ENCODE peak calls at places on chromosomes 4 and X, in four cellular contexts. D is GM10248, U is transverse colon, X is Calu3. V is an unnamed sample.

GRCh38 chr4:23266401-23266800 is 573.7 kb downstream of the GBA3 start:
- DNase-seq in D (no peak), U (no peak), X (no peak), V (no peak)

GRCh38 chrX:38045697-38046096 is 39.3 kb downstream of the SYTL5 start:
- DNase-seq in D (no peak), U (no peak), X (no peak), V (no peak)

GRCh38 chrX:1925053-1925481 is 310.2 kb downstream of the ASMT start:
- DNase-seq in D (no peak), U (no peak), X (no peak), V (no peak)

GRCh38 chr4:167196386-167196785 is 37.9 kb downstream of the SPOCK3 start:
- DNase-seq in D (no peak), U (no peak), X (no peak), V (no peak)

GRCh38 chrX:39850630-39851152 is 247.1 kb downstream of the BCOR start:
- DNase-seq in D (no peak), U (no peak), X (no peak), V (peak)

GRCh38 chr4:27692098-27692679 is 831.5 kb downstream of the STIM2 start:
- DNase-seq in D (peak), U (no peak), X (peak), V (peak)

GRCh38 chr4:114312349-114312748 is 286.3 kb upstream of the UGT8 start:
- DNase-seq in D (no peak), U (no peak), X (no peak), V (no peak)

GRCh38 chr4:100391913-100392312 is 125.9 kb downstream of the EMCN start:
- DNase-seq in D (no peak), U (no peak), X (no peak), V (peak)

GRCh38 chrX:81120936-81121351 is 80.8 kb downstream of the HMGN5 start:
- DNase-seq in D (peak), U (peak), X (peak), V (peak)

DNA sequence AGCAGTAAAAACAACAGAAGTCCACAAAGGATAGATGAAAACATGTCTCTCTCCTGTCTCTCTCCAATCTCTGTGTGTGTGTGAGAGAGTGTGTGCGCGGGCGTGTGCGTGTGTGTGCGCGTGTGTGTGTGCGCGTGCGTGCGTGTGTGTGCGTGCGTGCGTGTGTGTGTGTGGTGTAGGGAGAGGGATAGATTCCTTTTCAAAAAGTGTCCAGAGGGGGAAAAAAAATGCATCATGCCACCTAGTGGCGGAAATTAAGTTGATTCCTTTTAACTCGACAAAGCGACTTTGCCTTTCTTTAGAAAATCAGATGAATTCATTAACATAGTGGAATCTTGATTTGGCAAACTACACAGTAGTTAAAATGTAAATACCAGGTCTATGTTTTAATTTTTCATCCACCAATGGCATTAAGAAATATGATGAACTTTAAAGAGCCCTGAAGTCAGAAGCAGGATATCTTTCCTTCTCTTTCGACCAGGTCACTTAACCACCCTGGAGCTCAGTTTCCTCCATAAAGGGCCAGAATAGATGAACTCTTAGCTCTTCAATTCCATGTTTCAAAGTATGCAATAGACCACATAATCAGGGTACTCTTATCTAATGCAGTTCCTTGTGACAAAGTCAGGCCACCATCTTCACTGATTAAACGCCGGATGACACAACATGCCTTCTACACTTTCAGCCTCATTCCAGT is 162.9 kb downstream of the FBXO8 start:
- DNase-seq in D (peak), U (no peak), X (peak), V (peak)
- TF ChIP-seq CTCF in D (peak), U (peak), X (no peak), V (peak)

DNA sequence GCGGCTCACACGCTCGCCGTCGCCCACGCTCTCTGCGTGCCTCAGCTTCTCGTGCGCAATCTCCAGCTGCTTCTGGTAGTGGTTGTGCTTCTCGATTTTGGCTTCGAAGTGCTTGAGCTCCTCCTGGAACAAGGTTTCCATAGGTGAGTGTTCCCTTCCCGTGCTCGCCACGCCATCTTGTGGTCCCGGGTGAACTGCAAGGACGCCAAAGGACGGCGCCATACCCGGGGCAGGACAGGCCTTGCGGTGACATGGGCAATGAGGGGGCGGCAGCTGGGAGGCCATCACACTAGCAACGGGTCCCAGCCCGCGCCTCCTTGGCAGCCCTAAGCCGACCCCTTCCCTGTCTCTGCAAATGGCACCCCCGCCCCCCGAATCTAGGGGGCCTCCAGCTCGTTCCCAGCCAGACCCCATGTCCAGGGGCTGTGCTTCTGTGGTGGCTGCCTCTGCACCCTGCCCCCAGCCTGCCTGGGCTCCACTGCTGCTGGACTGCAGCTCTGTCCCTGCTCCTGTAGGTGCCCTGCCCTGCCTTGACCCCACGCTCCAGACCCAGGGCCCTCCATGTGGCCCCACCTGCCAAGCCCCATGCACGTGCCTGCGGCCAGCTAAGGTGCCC is 17.3 kb downstream of the LRPAP1 start:
- DNase-seq in D (no peak), U (no peak), X (no peak), V (no peak)
- TF ChIP-seq CTCF in D (no peak), U (no peak), X (no peak), V (peak)

DNA sequence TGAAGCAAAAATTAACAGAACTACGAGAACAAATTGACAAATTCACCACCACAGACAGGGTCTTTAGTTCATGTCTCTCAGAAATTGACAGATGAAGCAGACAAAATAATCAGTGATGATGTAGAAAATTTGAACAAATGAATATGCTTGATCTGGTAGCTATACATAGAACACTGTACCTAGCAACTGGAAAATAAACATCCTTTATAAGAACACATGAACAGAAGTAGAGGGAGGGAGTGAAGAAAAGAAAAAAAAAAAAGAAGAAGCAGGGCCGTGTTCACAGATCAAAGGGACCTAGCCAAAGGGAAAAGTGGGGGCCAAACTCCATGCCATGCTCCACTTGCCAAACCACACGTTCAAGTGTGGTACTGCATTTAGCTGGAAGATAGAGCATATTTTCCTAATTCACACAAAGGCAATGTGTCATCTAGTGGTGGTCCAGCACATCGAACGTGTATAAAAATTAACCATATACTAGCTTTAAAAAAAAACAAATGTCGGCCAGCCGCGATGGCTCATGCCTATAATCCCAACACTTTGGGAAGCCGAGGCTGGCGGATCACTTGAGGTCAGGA is 5.6 kb upstream of the THOC2 start:
- DNase-seq in D (no peak), U (no peak), X (no peak), V (no peak)
- TF ChIP-seq CTCF in D (no peak), U (no peak), X (no peak), V (no peak)

DNA sequence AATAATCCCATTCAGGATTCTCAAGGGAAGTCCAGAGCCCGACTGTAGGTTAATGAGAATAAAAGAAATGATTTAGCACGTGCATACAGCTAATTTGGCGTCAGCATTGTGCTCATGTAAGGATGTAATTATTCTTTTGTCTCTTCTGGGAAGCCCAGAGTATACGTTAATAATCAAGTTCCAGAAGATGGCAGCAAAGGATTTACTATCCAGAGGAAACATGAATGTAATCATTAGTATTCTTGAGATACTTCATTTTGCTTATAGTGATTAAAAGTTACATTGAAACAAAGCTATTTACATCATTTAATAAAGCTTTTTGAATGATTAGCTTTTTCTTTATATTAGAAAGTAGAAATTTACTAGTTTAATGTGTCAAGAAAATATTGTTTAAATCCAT is 27.1 kb upstream of the MAP9 start:
- DNase-seq in D (no peak), U (no peak), X (no peak), V (peak)
- TF ChIP-seq CTCF in D (peak), U (no peak), X (peak), V (peak)

GRCh38 chr4:8664976-8665375 is 72.4 kb downstream of the CPZ start:
- DNase-seq in D (no peak), U (no peak), X (no peak), V (no peak)
- TF ChIP-seq CTCF in D (no peak), U (no peak), X (no peak), V (no peak)

GRCh38 chrX:153763989-153764755 is at the start of gene PLXNB3:
- DNase-seq in D (peak), U (peak), X (peak), V (peak)
- TF ChIP-seq CTCF in D (peak), U (peak), X (peak), V (peak)

DNA sequence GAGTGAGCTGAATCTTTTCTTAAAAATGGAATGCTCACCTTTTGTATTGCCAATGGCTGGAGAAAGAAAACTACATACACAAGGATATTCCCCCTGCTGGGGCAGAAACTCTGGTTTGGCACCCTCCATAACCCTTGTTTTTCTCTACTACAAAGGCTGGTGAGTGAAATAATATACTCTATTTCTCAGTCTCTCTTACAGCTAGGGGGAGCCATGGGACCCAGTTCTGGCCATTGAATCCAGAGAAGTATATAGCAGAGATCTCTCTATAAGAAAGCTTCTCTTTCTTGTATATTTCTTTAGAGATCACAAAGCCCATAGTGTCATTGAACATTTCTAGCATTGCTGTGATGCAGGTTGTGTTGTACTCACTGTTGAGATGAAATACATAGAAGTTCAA is 49.8 kb downstream of the SMPX start:
- DNase-seq in D (no peak), U (no peak), X (no peak), V (no peak)
- TF ChIP-seq CTCF in D (no peak), U (no peak), X (no peak), V (no peak)

GRCh38 chr4:124202106-124202505 is 510.4 kb downstream of the ANKRD50 start:
- DNase-seq in D (no peak), U (no peak), X (no peak), V (no peak)
- TF ChIP-seq CTCF in D (no peak), U (no peak), X (no peak), V (peak)

DNA sequence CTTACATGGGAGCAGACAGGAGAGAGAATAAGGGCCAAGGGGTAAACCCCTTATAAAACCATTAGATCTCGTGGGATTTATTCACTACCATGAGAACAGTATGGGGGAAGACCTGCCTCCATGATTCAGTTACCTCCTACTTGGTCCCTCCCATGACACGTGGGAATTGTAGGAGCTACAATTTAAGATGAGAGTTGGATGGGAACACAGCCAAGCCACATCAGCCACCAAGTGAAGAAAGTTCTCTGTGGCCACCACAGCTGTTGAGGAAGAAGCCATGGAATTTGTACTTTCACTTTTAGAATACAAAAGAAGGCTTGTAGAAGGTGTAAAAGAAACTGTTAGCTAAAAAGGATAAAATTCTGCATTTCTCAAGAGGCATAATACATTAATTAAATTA is 67.0 kb upstream of the CXorf51A start:
- DNase-seq in D (no peak), U (no peak), X (no peak), V (no peak)
- TF ChIP-seq CTCF in D (no peak), U (no peak), X (no peak), V (no peak)

GRCh38 chr4:74531952-74532794 is 87.2 kb downstream of the AREG start:
- DNase-seq in D (peak), U (no peak), X (peak), V (peak)
- TF ChIP-seq CTCF in D (peak), U (peak), X (peak), V (peak)

V was measured in HFFc6.